ENCODE peak calls at places on chromosome 21, in six cellular contexts. Q, E, C, Y, O and X are unnamed samples.

GRCh38 chr21:38388684-38389676 is 109.3 kb downstream of the ERG start:
- DNase-seq in Q (no peak), E (peak; percentile 8), C (no peak), Y (no peak), O (no peak), X (no peak)

GRCh38 chr21:43740497-43741156 is 21.7 kb downstream of the PDXK start:
- DNase-seq in Q (no peak), E (peak; percentile 53), C (no peak), Y (no peak), O (peak; percentile 89), X (no peak)

GRCh38 chr21:43965911-43966585 is 46.1 kb upstream of the TRAPPC10 start:
- DNase-seq in Q (no peak), E (no peak), C (no peak), Y (no peak), O (no peak), X (no peak)

GRCh38 chr21:38959686-38960049 is 153.9 kb downstream of the ETS2 start:
- DNase-seq in Q (no peak), E (no peak), C (no peak), Y (no peak), O (no peak), X (no peak)

GRCh38 chr21:33033094-33033951 is 7.6 kb downstream of the OLIG2 start:
- DNase-seq in Q (no peak), E (no peak), C (no peak), Y (no peak), O (no peak), X (no peak)

GRCh38 chr21:15592271-15592860 is 137.4 kb upstream of the USP25 start:
- DNase-seq in Q (peak; percentile 21), E (peak; percentile 56), C (peak; percentile 50), Y (peak; percentile 89), O (peak; percentile 27), X (peak; percentile 75)

GRCh38 chr21:16195896-16196443 is 466.2 kb downstream of the USP25 start:
- DNase-seq in Q (no peak), E (peak; percentile 30), C (peak; percentile 14), Y (no peak), O (no peak), X (no peak)

GRCh38 chr21:27580276-27580675 is 613.4 kb upstream of the ADAMTS5 start:
- DNase-seq in Q (no peak), E (peak; percentile 36), C (no peak), Y (peak; percentile 58), O (no peak), X (no peak)

GRCh38 chr21:38400195-38400695 is 98.0 kb downstream of the ERG start:
- DNase-seq in Q (no peak), E (no peak), C (no peak), Y (no peak), O (no peak), X (no peak)

GRCh38 chr21:42107881-42108553 is 36.9 kb downstream of the UMODL1 start:
- DNase-seq in Q (no peak), E (peak; percentile 70), C (peak; percentile 100), Y (peak; percentile 81), O (peak; percentile 88), X (peak; percentile 95)

GRCh38 chr21:42056468-42056867 is 14.6 kb upstream of the UMODL1 start:
- DNase-seq in Q (no peak), E (peak; percentile 24), C (no peak), Y (peak; percentile 58), O (no peak), X (no peak)

GRCh38 chr21:19781881-19782652 is 1216.1 kb upstream of the NCAM2 start:
- DNase-seq in Q (no peak), E (no peak), C (no peak), Y (no peak), O (no peak), X (no peak)

GRCh38 chr21:42332557-42332956 is 17.3 kb upstream of the TFF3 start:
- DNase-seq in Q (no peak), E (no peak), C (no peak), Y (no peak), O (no peak), X (no peak)

GRCh38 chr21:15415541-15416261 is 314.1 kb upstream of the USP25 start:
- DNase-seq in Q (no peak), E (peak; percentile 28), C (no peak), Y (no peak), O (no peak), X (no peak)

GRCh38 chr21:45537746-45538291 is 4.4 kb downstream of the SLC19A1 start:
- DNase-seq in Q (no peak), E (no peak), C (no peak), Y (no peak), O (no peak), X (no peak)
- H3K9ac ChIP-seq in Q (no peak overlapping the region), E (no peak overlapping the region), C (no peak overlapping the region), Y (no peak overlapping the region), O (no peak overlapping the region), X (no peak overlapping the region)

GRCh38 chr21:40706161-40706560 is 140.8 kb downstream of the DSCAM start:
- DNase-seq in Q (no peak), E (no peak), C (no peak), Y (no peak), O (no peak), X (no peak)
- H3K9me2 ChIP-seq in Q (no peaks in the 10 kb centered on the region), E (no peaks in the 10 kb centered on the region), C (no peaks in the 10 kb centered on the region), Y (no peaks in the 10 kb centered on the region), O (peaks cover 2% of the 10 kb centered on the region), X (no peaks in the 10 kb centered on the region)

DNA sequence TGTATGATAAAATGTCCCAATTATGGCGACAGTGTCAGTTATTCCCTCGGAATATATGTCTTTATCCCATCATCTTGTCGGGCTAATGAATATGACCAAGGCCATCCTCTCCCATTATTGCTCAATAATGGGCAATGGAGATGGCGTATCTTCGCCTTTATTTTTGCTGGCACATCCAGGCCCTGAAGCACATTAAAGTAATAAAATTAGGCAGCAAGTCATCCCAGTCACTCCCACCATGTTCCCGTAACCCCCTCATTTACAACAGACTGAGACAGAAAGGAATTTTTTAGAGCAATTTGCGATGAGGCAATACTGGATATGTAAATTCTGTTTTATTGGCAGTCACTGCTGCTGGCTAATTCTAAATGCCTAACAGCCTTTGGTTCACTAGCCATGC is 35.3 kb downstream of the CLIC6 start:
- DNase-seq in Q (no peak), E (peak; percentile 85), C (no peak), Y (no peak), O (peak; percentile 76), X (no peak)
- H2AFZ ChIP-seq in Q (no peak overlapping the region), E (peak overlapping the region; percentile 76), C (no peak overlapping the region), Y (no peak overlapping the region), O (no peak overlapping the region), X (no peak overlapping the region)

DNA sequence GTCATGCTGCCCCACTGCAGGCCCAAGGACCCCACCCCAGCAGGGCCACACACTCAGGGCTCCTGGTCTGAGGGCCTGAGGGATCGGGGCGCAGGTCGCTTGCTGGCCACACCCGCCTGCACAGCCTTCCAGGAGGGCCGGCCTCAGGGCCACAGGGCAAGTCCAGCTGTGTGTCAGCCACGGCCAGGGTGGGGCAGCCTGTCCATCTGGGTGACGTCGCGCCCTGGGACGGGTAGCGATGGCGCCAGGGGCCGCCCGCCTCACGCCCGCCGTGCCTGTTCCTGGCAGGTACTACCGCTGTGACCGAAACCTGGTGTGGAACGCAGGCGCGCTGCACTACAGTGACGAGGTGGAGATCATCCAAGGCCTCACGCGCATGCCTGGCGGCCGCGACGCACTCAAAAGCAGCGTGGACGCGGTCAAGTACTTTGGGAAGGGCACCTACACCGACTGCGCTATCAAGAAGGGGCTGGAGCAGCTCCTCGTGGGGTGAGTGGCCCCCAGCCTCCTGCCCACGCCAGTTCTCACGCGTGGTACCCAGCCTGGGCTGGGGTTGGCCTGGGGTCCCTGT is 2.5 kb downstream of the COL6A1 start:
- DNase-seq in Q (no peak), E (peak; percentile 83), C (no peak), Y (peak; percentile 65), O (no peak), X (no peak)
- H3K9ac ChIP-seq in Q (no peak overlapping the region), E (peak overlapping the region; percentile 96), C (no peak overlapping the region), Y (peak overlapping the region; percentile 98), O (no peak overlapping the region), X (no peak overlapping the region)

GRCh38 chr21:29146726-29147125 is 16.3 kb downstream of the MAP3K7CL start:
- DNase-seq in Q (no peak), E (no peak), C (no peak), Y (no peak), O (no peak), X (no peak)

GRCh38 chr21:29152936-29153335 is 22.5 kb downstream of the MAP3K7CL start:
- DNase-seq in Q (no peak), E (no peak), C (no peak), Y (no peak), O (no peak), X (no peak)

GRCh38 chr21:29151937-29152336 is 21.5 kb downstream of the MAP3K7CL start:
- DNase-seq in Q (no peak), E (no peak), C (no peak), Y (no peak), O (no peak), X (no peak)

GRCh38 chr21:29148535-29148934 is 18.1 kb downstream of the MAP3K7CL start:
- DNase-seq in Q (no peak), E (peak; percentile 87), C (no peak), Y (no peak), O (no peak), X (no peak)

GRCh38 chr21:29149771-29150425 is 19.5 kb downstream of the MAP3K7CL start:
- DNase-seq in Q (no peak), E (peak; percentile 55), C (no peak), Y (peak; percentile 64), O (no peak), X (no peak)
- H3K9me2 ChIP-seq in Q (no peaks in the 10 kb centered on the region), E (no peaks in the 10 kb centered on the region), C (no peaks in the 10 kb centered on the region), Y (no peaks in the 10 kb centered on the region), O (no peaks in the 10 kb centered on the region), X (no peaks in the 10 kb centered on the region)

DNA sequence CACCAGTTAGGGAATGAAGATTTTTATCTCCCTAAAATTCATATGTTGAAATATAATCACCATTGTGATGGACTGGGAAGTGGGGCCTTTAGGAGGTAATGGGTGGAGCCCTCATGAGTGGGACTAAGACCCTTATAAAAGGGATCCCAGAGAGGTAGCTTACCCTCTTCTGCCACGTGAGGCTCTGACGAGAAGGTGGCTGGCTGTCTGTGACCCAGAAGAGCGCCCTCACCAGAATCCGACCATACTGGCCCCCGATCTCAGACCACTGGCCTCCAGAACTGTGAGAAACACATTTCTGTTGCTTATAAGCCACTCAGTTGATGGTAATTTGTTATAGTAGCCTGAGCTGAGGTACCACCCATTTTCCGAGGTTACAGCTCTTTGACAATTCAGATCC is 27.7 kb upstream of the HUNK start:
- DNase-seq in Q (no peak), E (no peak), C (no peak), Y (no peak), O (no peak), X (no peak)
- H2AFZ ChIP-seq in Q (no peak overlapping the region), E (no peak overlapping the region), C (no peak overlapping the region), Y (no peak overlapping the region), O (no peak overlapping the region), X (no peak overlapping the region)

GRCh38 chr21:45248301-45248892 is 39.3 kb downstream of the POFUT2 start:
- DNase-seq in Q (no peak), E (no peak), C (no peak), Y (no peak), O (no peak), X (no peak)
- H3K9ac ChIP-seq in Q (no peak overlapping the region), E (peak overlapping the region; percentile 29), C (no peak overlapping the region), Y (no peak overlapping the region), O (no peak overlapping the region), X (no peak overlapping the region)

GRCh38 chr21:21156397-21156796 is 158.2 kb downstream of the NCAM2 start:
- DNase-seq in Q (no peak), E (no peak), C (no peak), Y (no peak), O (no peak), X (no peak)
- H3K9me2 ChIP-seq in Q (no peaks in the 10 kb centered on the region), E (no peaks in the 10 kb centered on the region), C (no peaks in the 10 kb centered on the region), Y (no peaks in the 10 kb centered on the region), O (no peaks in the 10 kb centered on the region), X (no peaks in the 10 kb centered on the region)

GRCh38 chr21:29793712-29794111 is 146.1 kb downstream of the GRIK1 start:
- DNase-seq in Q (no peak), E (no peak), C (no peak), Y (no peak), O (no peak), X (no peak)
- H2AFZ ChIP-seq in Q (no peak overlapping the region), E (no peak overlapping the region), C (no peak overlapping the region), Y (no peak overlapping the region), O (no peak overlapping the region), X (no peak overlapping the region)